ENCODE peak calls at places on chromosome 4, in five cellular contexts. Q is Right ventricle myocardium superior; L is stimulated activated CD4-positive, alpha-beta T cell treated with anti-CD3 and anti-CD28 coated beads, Interleukin-2, amount 100 ng/mL, for 48 hours; M is suprapubic skin; B is activated naive CD8-positive, alpha-beta T cell treated with anti-CD3 and anti-CD28 coated beads, Interleukin-2, amount 50 U/mL, for 24 hours. F is an unnamed sample.

GRCh38 chr4:40521957-40522356 is 107.7 kb downstream of the RBM47 start:
- DNase-seq in M (no peak), L (no peak), B (no peak), Q (no peak), F (no peak)

GRCh38 chr4:87410669-87411068 is 11.7 kb upstream of the NUDT9 start:
- DNase-seq in M (no peak), Q (no peak), B (no peak), L (no peak), F (no peak)

GRCh38 chr4:5945936-5946335 is 53.0 kb upstream of the CRMP1 start:
- DNase-seq in L (no peak), B (no peak), M (no peak), Q (no peak), F (no peak)

GRCh38 chr4:105147226-105148151 is 813 bp downstream of the TET2 start:
- DNase-seq in L (peak), M (no peak), B (peak), Q (peak), F (no peak)

GRCh38 chr4:98284640-98285046 is 23.5 kb downstream of the RAP1GDS1 start:
- DNase-seq in M (no peak), L (no peak), B (no peak), Q (no peak), F (no peak)

GRCh38 chr4:830776-831482 is 5.0 kb upstream of the CPLX1 start:
- DNase-seq in Q (peak), L (no peak), B (no peak), M (peak), F (no peak)

GRCh38 chr4:143354990-143355389 is 18.3 kb downstream of the GAB1 start:
- DNase-seq in B (no peak), M (no peak), Q (no peak), L (no peak), F (no peak)

GRCh38 chr4:100641326-100641725 is 123.5 kb upstream of the EMCN start:
- DNase-seq in B (no peak), M (no peak), Q (no peak), L (no peak), F (no peak)

GRCh38 chr4:42515156-42515884 is 118.0 kb downstream of the SHISA3 start:
- DNase-seq in B (no peak), L (no peak), Q (no peak), M (no peak), F (no peak)

GRCh38 chr4:140719022-140719421 is 37.2 kb downstream of the TBC1D9 start:
- DNase-seq in B (no peak), Q (no peak), M (no peak), L (no peak), F (no peak)

GRCh38 chr4:1772869-1773538 is 20.1 kb upstream of the FGFR3 start:
- DNase-seq in M (no peak), B (no peak), L (no peak), Q (no peak), F (no peak)

GRCh38 chr4:54924891-54925290 is 200.5 kb downstream of the KDR start:
- DNase-seq in B (no peak), Q (no peak), L (no peak), M (no peak), F (no peak)

GRCh38 chr4:150570123-150570522 is 11.8 kb upstream of the MAB21L2 start:
- DNase-seq in M (no peak), Q (no peak), L (no peak), B (no peak), F (no peak)

GRCh38 chr4:147547314-147548056 is 66.6 kb downstream of the EDNRA start:
- DNase-seq in B (no peak), L (no peak), M (no peak), Q (no peak), F (no peak)

GRCh38 chr4:1612278-1613098 is 71.6 kb downstream of the FAM53A start:
- DNase-seq in Q (peak), M (peak), B (no peak), L (no peak), F (no peak)

GRCh38 chr4:15144967-15145295 is 142.7 kb downstream of the CPEB2 start:
- DNase-seq in L (no peak), Q (no peak), B (no peak), M (no peak), F (no peak)

GRCh38 chr4:118281611-118282442 is 71.0 kb downstream of the PRSS12 start:
- DNase-seq in B (peak), L (no peak), Q (no peak), M (no peak), F (no peak)

GRCh38 chr4:143286733-143287570 is 49.7 kb upstream of the GAB1 start:
- DNase-seq in L (no peak), Q (no peak), B (no peak), M (no peak), F (no peak)

GRCh38 chr4:102493257-102493656 is 7.9 kb upstream of the NFKB1 start:
- DNase-seq in B (no peak), Q (no peak), L (no peak), M (no peak), F (no peak)

GRCh38 chr4:116020141-116020722 is 906.8 kb upstream of the NDST4 start:
- DNase-seq in B (no peak), M (no peak), Q (no peak), L (no peak), F (peak)

GRCh38 chr4:38989487-38989886 is 42.7 kb downstream of the TMEM156 start:
- DNase-seq in M (no peak), Q (no peak), L (no peak), B (no peak), F (no peak)

GRCh38 chr4:41613362-41613761 is 75.4 kb downstream of the LIMCH1 start:
- DNase-seq in L (no peak), B (no peak), Q (peak), M (no peak), F (no peak)

GRCh38 chr4:121728066-121728465 is 31.3 kb upstream of the ANXA5 start:
- DNase-seq in L (no peak), B (no peak), M (no peak), Q (no peak), F (no peak)

GRCh38 chr4:82770607-82771006 is 28.0 kb downstream of the SCD5 start:
- DNase-seq in M (no peak), Q (no peak), L (no peak), B (no peak), F (no peak)